ENCODE peak calls at places on chromosomes 5 and 9, in ten cellular contexts. A is endothelial cell, D is A549, F is HFFc6, M is spleen, V is Peyer's patch, W is BJ, U is adrenal gland, H is AG04449, C is H9. R is an unnamed sample.

GRCh38 chr9:123353984-123354591 is 1.9 kb upstream of the CRB2 start:
- DNase-seq in M (peak; percentile 86), H (no peak), U (peak; percentile 65), A (peak; percentile 88), F (peak; percentile 43), C (peak; percentile 91), W (no peak), D (peak; percentile 71), V (peak; percentile 83), R (no peak)

GRCh38 chr9:129697956-129698757 is 32.7 kb downstream of the PRRX2 start:
- DNase-seq in D (no peak), U (no peak), C (peak; percentile 41), V (peak; percentile 51), W (no peak), A (no peak), M (no peak), F (peak; percentile 39), H (no peak), R (no peak)

GRCh38 chr9:137542486-137542885 is 7.7 kb downstream of the PNPLA7 start:
- DNase-seq in D (no peak), F (no peak), U (no peak), C (no peak), A (no peak), H (no peak), W (no peak), V (no peak), M (no peak), R (no peak)

GRCh38 chr5:14305045-14305444 is 161.9 kb downstream of the TRIO start:
- DNase-seq in W (peak; percentile 11), D (peak; percentile 24), V (no peak), H (peak; percentile 24), F (peak; percentile 76), M (no peak), U (peak; percentile 66), C (no peak), A (no peak), R (no peak)

GRCh38 chr5:110063640-110064592 is 374.2 kb downstream of the MAN2A1 start:
- DNase-seq in W (no peak), C (no peak), M (no peak), A (no peak), U (no peak), F (no peak), H (no peak), V (no peak), D (no peak), R (no peak)

GRCh38 chr9:6634441-6634840 is 11.1 kb downstream of the GLDC start:
- DNase-seq in W (no peak), H (no peak), D (no peak), U (no peak), C (no peak), M (no peak), F (no peak), A (no peak), V (no peak), R (no peak)

GRCh38 chr5:109155625-109156024 is 254.1 kb downstream of the PJA2 start:
- DNase-seq in A (no peak), H (no peak), W (no peak), U (no peak), C (no peak), F (no peak), D (no peak), M (no peak), V (no peak), R (no peak)

GRCh38 chr5:101897914-101898313 is 398.2 kb downstream of the SLCO4C1 start:
- DNase-seq in U (no peak), C (peak; percentile 46), F (no peak), H (no peak), A (no peak), D (peak; percentile 8), M (no peak), W (no peak), V (no peak), R (no peak)

GRCh38 chr9:16727452-16728127 is 142.9 kb downstream of the BNC2 start:
- DNase-seq in H (no peak), M (no peak), F (no peak), D (no peak), C (no peak), U (no peak), V (no peak), W (no peak), A (no peak), R (no peak)

GRCh38 chr5:39399135-39400036 is 25.4 kb downstream of the DAB2 start:
- DNase-seq in W (peak; percentile 96), H (peak; percentile 94), A (no peak), F (peak; percentile 98), M (no peak), U (peak; percentile 70), C (no peak), D (peak; percentile 89), V (no peak), R (no peak)

GRCh38 chr5:149849990-149850910 is 94.3 kb downstream of the PDE6A start:
- DNase-seq in A (no peak), U (no peak), C (no peak), F (no peak), H (no peak), D (no peak), V (no peak), W (no peak), M (no peak), R (no peak)

GRCh38 chr9:69171049-69171448 is 3.0 kb upstream of the TJP2 start:
- DNase-seq in F (no peak), W (no peak), U (no peak), C (no peak), H (no peak), M (no peak), D (no peak), V (no peak), A (no peak), R (no peak)

GRCh38 chr9:69171517-69171916 is 2.6 kb upstream of the TJP2 start:
- DNase-seq in H (no peak), M (no peak), A (no peak), U (no peak), W (no peak), D (no peak), F (no peak), C (no peak), V (no peak), R (no peak)

GRCh38 chr9:69173891-69174644 is at the start of gene TJP2:
- DNase-seq in A (peak; percentile 57), C (peak; percentile 60), U (peak; percentile 84), H (no peak), V (peak; percentile 60), D (no peak), W (no peak), M (peak; percentile 88), F (peak; percentile 43), R (no peak)

GRCh38 chr9:69173497-69173890 is 583 bp upstream of the TJP2 start:
- DNase-seq in W (no peak), H (no peak), V (no peak), M (no peak), A (no peak), D (no peak), U (no peak), C (no peak), F (no peak), R (no peak)

DNA sequence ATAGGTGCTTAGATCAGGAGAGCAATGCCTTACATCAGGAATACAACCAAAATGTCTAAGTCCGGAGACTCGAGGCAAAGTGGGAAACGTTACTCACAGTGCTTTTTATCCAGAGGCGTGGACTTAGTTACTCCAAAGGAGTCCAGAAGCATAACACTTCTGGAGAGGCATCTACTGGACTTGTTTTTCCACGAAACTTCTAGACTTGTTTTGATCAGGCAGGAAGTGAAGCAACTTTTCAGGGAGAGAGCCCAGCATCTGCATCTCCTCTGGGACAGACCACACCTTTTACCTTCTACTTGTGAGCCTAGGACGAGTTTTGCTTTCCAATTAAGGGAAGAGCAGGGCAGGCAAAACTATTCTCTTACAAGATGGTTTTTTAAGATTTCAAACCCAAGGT is 1.2 kb upstream of the TJP2 start:
- DNase-seq in C (no peak), W (no peak), U (no peak), H (no peak), A (no peak), V (no peak), F (no peak), D (no peak), M (no peak), R (no peak)
- TF ChIP-seq CTCF in C (no peak), W (no peak), U (no peak), H (no peak), A (no peak), V (no peak), F (no peak), D (no peak), M (no peak), R (no peak)

DNA sequence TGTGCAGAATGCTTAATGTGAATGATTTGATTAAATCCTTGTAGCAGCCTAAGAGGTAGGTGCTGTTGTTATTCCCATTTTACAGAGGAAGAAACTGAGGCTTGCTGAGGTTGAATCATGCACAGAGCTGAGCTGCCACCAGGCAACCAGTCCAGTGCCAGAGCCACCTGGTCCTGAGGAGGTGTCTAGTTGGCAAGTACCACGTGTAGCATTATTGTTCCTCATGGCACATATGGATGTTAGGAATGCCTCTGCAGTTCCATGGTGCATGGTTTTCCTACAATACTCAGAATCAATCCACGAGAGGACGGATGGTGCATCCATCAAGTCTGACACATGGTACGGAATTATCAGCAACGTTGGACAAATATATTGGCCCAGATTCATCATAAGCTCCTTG is 8.9 kb downstream of the UBE2QL1 start:
- DNase-seq in U (no peak), H (no peak), V (no peak), M (no peak), W (no peak), C (no peak), F (no peak), A (no peak), D (no peak), R (no peak)
- TF ChIP-seq CTCF in U (no peak), H (no peak), V (no peak), M (no peak), W (no peak), C (no peak), F (no peak), A (no peak), D (no peak), R (no peak)

DNA sequence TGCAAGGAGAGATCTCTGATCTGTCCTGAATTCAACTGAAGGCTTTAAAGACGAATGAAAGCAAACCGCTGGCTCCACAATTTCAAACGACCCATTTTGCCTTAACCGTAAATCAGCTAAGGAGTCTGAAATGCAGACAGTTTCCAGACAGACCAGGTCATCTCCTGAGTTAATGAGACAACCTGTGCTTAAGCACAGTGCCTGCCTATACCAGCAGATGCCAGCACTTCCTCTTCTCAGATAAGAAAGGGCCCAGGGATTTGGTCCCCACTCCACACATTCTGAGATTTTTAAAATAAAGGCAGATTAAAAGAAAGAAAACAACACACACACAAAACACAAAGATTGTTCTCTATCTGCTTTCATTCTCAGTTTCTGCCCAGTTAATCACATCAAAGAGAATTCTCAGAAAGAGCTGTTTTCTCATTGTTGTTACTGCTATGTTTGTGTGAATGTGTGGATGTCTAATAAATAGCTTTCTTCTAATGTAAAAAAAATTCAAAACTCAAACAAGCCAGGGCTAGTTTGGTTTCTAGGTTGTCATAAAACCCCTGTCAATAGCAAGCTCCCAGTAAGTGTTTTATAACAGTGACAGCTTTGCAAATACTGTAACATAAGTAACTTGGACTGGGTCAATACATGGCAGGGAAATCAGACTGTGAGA is 157.7 kb upstream of the SLC24A2 start:
- DNase-seq in W (no peak), V (no peak), H (no peak), U (no peak), D (peak; percentile 9), A (no peak), M (no peak), C (no peak), F (peak; percentile 24), R (no peak)
- TF ChIP-seq CTCF in W (peak; percentile 44), V (peak; percentile 4), H (peak; percentile 40), U (peak; percentile 11), D (no peak), A (no peak), M (no peak), C (peak; percentile 67), F (peak; percentile 71), R (peak; percentile 68)

GRCh38 chr9:126203313-126203712 is 123.3 kb upstream of the MVB12B start:
- DNase-seq in H (no peak), A (no peak), W (no peak), C (no peak), F (no peak), V (no peak), M (no peak), D (peak; percentile 11), U (no peak), R (no peak)
- TF ChIP-seq CTCF in H (no peak), A (no peak), W (peak; percentile 17), C (peak; percentile 56), F (peak; percentile 55), V (no peak), M (no peak), D (no peak), U (no peak), R (no peak)